ENCODE peak calls at places on chromosomes 11 and 22, in six cellular contexts. One of them, this sample, is unnamed.

GRCh38 chr22:30027791-30028190 is 52.5 kb upstream of the HORMAD2 start:
- DNase-seq in pancreas: no peak
- DNase-seq in fibroblast of lung: no peak
- DNase-seq in A673: no peak
- DNase-seq in fibroblast of pulmonary artery: no peak
- DNase-seq in brain microvascular endothelial cell: no peak
- DNase-seq in this sample: no peak

GRCh38 chr22:31272522-31273446 is 19.5 kb downstream of the PIK3IP1 start:
- DNase-seq in pancreas: no peak
- DNase-seq in brain microvascular endothelial cell: peak; percentile 50
- DNase-seq in fibroblast of pulmonary artery: peak; percentile 82
- DNase-seq in A673: peak; percentile 74
- DNase-seq in fibroblast of lung: peak; percentile 70
- DNase-seq in this sample: peak; percentile 73

GRCh38 chr11:67270256-67271211 is 4.3 kb downstream of the GRK2 start:
- DNase-seq in brain microvascular endothelial cell: no peak
- DNase-seq in fibroblast of lung: no peak
- DNase-seq in fibroblast of pulmonary artery: peak; percentile 39
- DNase-seq in A673: peak; percentile 93
- DNase-seq in pancreas: no peak
- DNase-seq in this sample: no peak

GRCh38 chr22:38310518-38311330 is 6.5 kb downstream of the CSNK1E start:
- DNase-seq in fibroblast of lung: no peak
- DNase-seq in fibroblast of pulmonary artery: no peak
- DNase-seq in A673: no peak
- DNase-seq in pancreas: no peak
- DNase-seq in brain microvascular endothelial cell: no peak
- DNase-seq in this sample: no peak

GRCh38 chr11:106474274-106474673 is 396.8 kb downstream of the AASDHPPT start:
- DNase-seq in brain microvascular endothelial cell: no peak
- DNase-seq in fibroblast of lung: no peak
- DNase-seq in pancreas: no peak
- DNase-seq in fibroblast of pulmonary artery: no peak
- DNase-seq in A673: no peak
- DNase-seq in this sample: no peak

GRCh38 chr11:75199412-75199955 is 41.1 kb upstream of the TPBGL start:
- DNase-seq in brain microvascular endothelial cell: no peak
- DNase-seq in fibroblast of lung: no peak
- DNase-seq in fibroblast of pulmonary artery: no peak
- DNase-seq in A673: no peak
- DNase-seq in pancreas: no peak
- DNase-seq in this sample: no peak

GRCh38 chr11:110003426-110003825 is 89.8 kb upstream of the ZC3H12C start:
- DNase-seq in fibroblast of pulmonary artery: no peak
- DNase-seq in A673: no peak
- DNase-seq in pancreas: no peak
- DNase-seq in brain microvascular endothelial cell: no peak
- DNase-seq in fibroblast of lung: no peak
- DNase-seq in this sample: no peak

GRCh38 chr22:43993072-43993760 is 30.9 kb upstream of the PARVB start:
- DNase-seq in A673: peak; percentile 72
- DNase-seq in fibroblast of pulmonary artery: peak; percentile 74
- DNase-seq in pancreas: peak; percentile 56
- DNase-seq in fibroblast of lung: peak; percentile 75
- DNase-seq in brain microvascular endothelial cell: peak; percentile 26
- DNase-seq in this sample: peak; percentile 88

GRCh38 chr11:129998107-129998506 is 4.5 kb downstream of the PRDM10 start:
- DNase-seq in A673: no peak
- DNase-seq in pancreas: no peak
- DNase-seq in fibroblast of pulmonary artery: no peak
- DNase-seq in brain microvascular endothelial cell: no peak
- DNase-seq in fibroblast of lung: no peak
- DNase-seq in this sample: no peak

GRCh38 chr22:30027169-30027568 is 53.1 kb upstream of the HORMAD2 start:
- DNase-seq in A673: no peak
- DNase-seq in brain microvascular endothelial cell: no peak
- DNase-seq in fibroblast of pulmonary artery: no peak
- DNase-seq in pancreas: no peak
- DNase-seq in fibroblast of lung: no peak
- DNase-seq in this sample: no peak

GRCh38 chr11:122207921-122208764 is 92.1 kb upstream of the BLID start:
- DNase-seq in A673: no peak
- DNase-seq in fibroblast of pulmonary artery: peak; percentile 45
- DNase-seq in pancreas: no peak
- DNase-seq in fibroblast of lung: peak; percentile 85
- DNase-seq in brain microvascular endothelial cell: peak; percentile 50
- DNase-seq in this sample: no peak

GRCh38 chr22:43482310-43482625 is 70.5 kb downstream of the MPPED1 start:
- DNase-seq in pancreas: no peak
- DNase-seq in fibroblast of lung: no peak
- DNase-seq in brain microvascular endothelial cell: no peak
- DNase-seq in fibroblast of pulmonary artery: no peak
- DNase-seq in A673: no peak
- DNase-seq in this sample: no peak

GRCh38 chr22:17138451-17139042 is 17.4 kb upstream of the TMEM121B start:
- DNase-seq in fibroblast of lung: no peak
- DNase-seq in pancreas: no peak
- DNase-seq in A673: no peak
- DNase-seq in brain microvascular endothelial cell: no peak
- DNase-seq in fibroblast of pulmonary artery: no peak
- DNase-seq in this sample: no peak

GRCh38 chr11:10418259-10418949 is 36.7 kb upstream of the AMPD3 start:
- DNase-seq in A673: no peak
- DNase-seq in brain microvascular endothelial cell: no peak
- DNase-seq in fibroblast of lung: peak; percentile 48
- DNase-seq in fibroblast of pulmonary artery: peak; percentile 56
- DNase-seq in pancreas: no peak
- DNase-seq in this sample: no peak

GRCh38 chr22:33785283-33785991 is 134.8 kb downstream of the LARGE1 start:
- DNase-seq in brain microvascular endothelial cell: peak; percentile 66
- DNase-seq in A673: no peak
- DNase-seq in fibroblast of lung: peak; percentile 46
- DNase-seq in pancreas: no peak
- DNase-seq in fibroblast of pulmonary artery: peak; percentile 61
- DNase-seq in this sample: no peak

GRCh38 chr11:32466279-32466915 is 31.1 kb upstream of the WT1 start:
- DNase-seq in brain microvascular endothelial cell: no peak
- DNase-seq in A673: no peak
- DNase-seq in fibroblast of lung: no peak
- DNase-seq in fibroblast of pulmonary artery: peak; percentile 68
- DNase-seq in pancreas: no peak
- DNase-seq in this sample: no peak

GRCh38 chr11:131408011-131408640 is 37.7 kb downstream of the NTM start:
- DNase-seq in fibroblast of lung: peak; percentile 18
- DNase-seq in pancreas: no peak
- DNase-seq in fibroblast of pulmonary artery: peak; percentile 10
- DNase-seq in A673: peak; percentile 51
- DNase-seq in brain microvascular endothelial cell: peak; percentile 36
- DNase-seq in this sample: peak; percentile 43

GRCh38 chr11:3166268-3167142 is 1.4 kb upstream of the OSBPL5 start:
- DNase-seq in A673: no peak
- DNase-seq in pancreas: peak; percentile 58
- DNase-seq in fibroblast of pulmonary artery: no peak
- DNase-seq in brain microvascular endothelial cell: no peak
- DNase-seq in fibroblast of lung: no peak
- DNase-seq in this sample: no peak

GRCh38 chr11:106098893-106099553 is 21.6 kb downstream of the AASDHPPT start:
- DNase-seq in brain microvascular endothelial cell: no peak
- DNase-seq in pancreas: no peak
- DNase-seq in fibroblast of pulmonary artery: no peak
- DNase-seq in A673: no peak
- DNase-seq in fibroblast of lung: no peak
- DNase-seq in this sample: no peak

GRCh38 chr22:22398530-22399327 is 109.8 kb downstream of the ZNF280B start:
- DNase-seq in brain microvascular endothelial cell: no peak
- DNase-seq in A673: no peak
- DNase-seq in fibroblast of pulmonary artery: no peak
- DNase-seq in pancreas: no peak
- DNase-seq in fibroblast of lung: no peak
- DNase-seq in this sample: no peak

GRCh38 chr22:25488244-25489020 is 76.0 kb upstream of the GRK3 start:
- DNase-seq in pancreas: peak; percentile 89
- DNase-seq in brain microvascular endothelial cell: peak; percentile 93
- DNase-seq in fibroblast of lung: peak; percentile 56
- DNase-seq in A673: peak; percentile 25
- DNase-seq in fibroblast of pulmonary artery: peak; percentile 78
- DNase-seq in this sample: no peak

GRCh38 chr22:37141476-37141875 is 8.2 kb downstream of the IL2RB start:
- DNase-seq in A673: no peak
- DNase-seq in fibroblast of pulmonary artery: no peak
- DNase-seq in fibroblast of lung: no peak
- DNase-seq in pancreas: no peak
- DNase-seq in brain microvascular endothelial cell: no peak
- DNase-seq in this sample: no peak

GRCh38 chr11:102849319-102849718 is 5.9 kb upstream of the MMP3 start:
- DNase-seq in brain microvascular endothelial cell: no peak
- DNase-seq in fibroblast of lung: peak; percentile 25
- DNase-seq in pancreas: no peak
- DNase-seq in fibroblast of pulmonary artery: peak; percentile 14
- DNase-seq in A673: no peak
- DNase-seq in this sample: no peak

GRCh38 chr22:33781396-33781795 is 138.9 kb downstream of the LARGE1 start:
- DNase-seq in pancreas: no peak
- DNase-seq in fibroblast of pulmonary artery: peak; percentile 30
- DNase-seq in A673: no peak
- DNase-seq in brain microvascular endothelial cell: peak; percentile 9
- DNase-seq in fibroblast of lung: peak; percentile 60
- DNase-seq in this sample: no peak

GRCh38 chr11:75597636-75598035 is 35.6 kb downstream of the SERPINH1 start:
- DNase-seq in pancreas: no peak
- DNase-seq in fibroblast of lung: no peak
- DNase-seq in A673: peak; percentile 61
- DNase-seq in fibroblast of pulmonary artery: peak; percentile 44
- DNase-seq in brain microvascular endothelial cell: peak; percentile 29
- DNase-seq in this sample: peak; percentile 66

GRCh38 chr11:58575377-58576020 is at the start of gene LPXN:
- DNase-seq in fibroblast of lung: no peak
- DNase-seq in fibroblast of pulmonary artery: peak; percentile 17
- DNase-seq in A673: no peak
- DNase-seq in brain microvascular endothelial cell: peak; percentile 40
- DNase-seq in pancreas: no peak
- DNase-seq in this sample: peak; percentile 17

GRCh38 chr11:25910090-25910489 is 421.8 kb upstream of the ANO3 start:
- DNase-seq in brain microvascular endothelial cell: no peak
- DNase-seq in fibroblast of lung: peak; percentile 17
- DNase-seq in A673: peak; percentile 31
- DNase-seq in pancreas: no peak
- DNase-seq in fibroblast of pulmonary artery: no peak
- DNase-seq in this sample: no peak

GRCh38 chr22:32584650-32585049 is 110.0 kb downstream of the FBXO7 start:
- DNase-seq in pancreas: no peak
- DNase-seq in fibroblast of lung: peak; percentile 96
- DNase-seq in fibroblast of pulmonary artery: peak; percentile 18
- DNase-seq in brain microvascular endothelial cell: no peak
- DNase-seq in A673: no peak
- DNase-seq in this sample: no peak

DNA sequence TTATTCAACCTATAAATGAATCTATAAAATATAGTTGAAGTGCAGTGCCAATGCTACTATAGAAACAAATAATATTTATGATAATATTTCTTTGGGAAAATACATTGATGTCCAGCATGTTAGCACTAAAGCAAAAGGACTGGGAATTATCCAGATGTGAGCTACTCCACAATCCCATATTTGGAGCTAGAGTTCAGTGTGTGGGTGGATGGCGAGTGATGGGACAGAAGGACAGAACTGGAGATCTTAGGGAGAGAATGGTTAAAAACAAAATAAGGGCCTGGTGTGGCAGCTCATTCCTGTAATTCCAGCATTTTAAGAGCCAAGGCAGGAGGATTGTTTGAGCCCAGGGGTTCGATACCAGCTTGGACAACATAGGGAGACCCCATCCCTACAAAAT is 216.8 kb downstream of the TMEM135 start:
- DNase-seq in fibroblast of pulmonary artery: no peak
- DNase-seq in fibroblast of lung: no peak
- DNase-seq in brain microvascular endothelial cell: no peak
- DNase-seq in pancreas: no peak
- DNase-seq in A673: no peak
- DNase-seq in this sample: no peak
- TF ChIP-seq CTCF in fibroblast of pulmonary artery: no peak
- TF ChIP-seq CTCF in fibroblast of lung: no peak
- TF ChIP-seq CTCF in brain microvascular endothelial cell: no peak
- TF ChIP-seq CTCF in pancreas: no peak
- TF ChIP-seq CTCF in A673: no peak
- TF ChIP-seq CTCF in this sample: no peak

DNA sequence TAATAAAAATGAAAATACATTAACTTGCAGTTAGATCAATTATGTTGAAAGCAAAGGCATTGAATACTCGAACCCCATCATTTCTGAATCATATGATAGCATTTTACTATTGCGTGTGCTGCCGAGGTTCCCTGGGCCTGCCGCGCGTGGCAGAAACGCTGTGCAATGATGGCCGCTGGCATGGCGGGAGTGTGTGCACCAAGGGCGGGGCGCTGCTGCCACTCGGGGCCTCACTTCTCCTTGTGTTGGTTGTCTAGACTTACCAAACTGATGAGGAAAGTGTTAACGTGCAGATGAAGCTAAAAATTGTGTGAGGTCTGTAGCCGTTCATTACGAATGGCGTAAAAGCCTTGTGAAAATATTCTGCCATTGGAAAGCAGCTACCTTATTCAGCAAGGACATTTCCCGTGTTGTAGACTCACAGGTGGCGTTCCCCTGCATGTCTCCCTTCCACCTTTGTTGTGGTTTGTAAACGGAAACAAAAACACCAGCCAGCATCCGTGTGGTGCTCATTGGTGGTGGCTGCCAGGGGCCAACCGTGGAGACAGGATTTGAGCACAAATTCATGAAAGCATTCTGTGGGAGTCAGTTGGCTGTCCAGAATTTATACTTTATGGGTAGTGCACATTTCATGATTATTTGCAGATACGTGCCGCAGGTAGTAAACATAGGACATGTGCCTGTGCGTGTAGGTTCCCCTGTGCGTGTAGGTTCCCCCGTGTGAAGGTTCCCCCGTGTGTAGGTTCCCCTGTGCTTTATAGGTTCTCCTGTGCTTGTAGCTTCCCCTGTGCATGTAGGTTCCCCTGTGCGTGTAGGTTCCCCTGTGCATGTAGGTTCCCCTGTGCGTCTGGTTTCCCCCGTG is 5.9 kb upstream of the GRAMD4 start:
- DNase-seq in fibroblast of lung: no peak
- DNase-seq in fibroblast of pulmonary artery: no peak
- DNase-seq in brain microvascular endothelial cell: no peak
- DNase-seq in A673: no peak
- DNase-seq in pancreas: no peak
- DNase-seq in this sample: peak; percentile 62
- TF ChIP-seq CTCF in fibroblast of lung: no peak
- TF ChIP-seq CTCF in fibroblast of pulmonary artery: no peak
- TF ChIP-seq CTCF in brain microvascular endothelial cell: no peak
- TF ChIP-seq CTCF in A673: no peak
- TF ChIP-seq CTCF in pancreas: no peak
- TF ChIP-seq CTCF in this sample: no peak

GRCh38 chr11:16248248-16248647 is 108.1 kb downstream of the SOX6 start:
- DNase-seq in A673: no peak
- DNase-seq in fibroblast of lung: no peak
- DNase-seq in pancreas: no peak
- DNase-seq in fibroblast of pulmonary artery: no peak
- DNase-seq in brain microvascular endothelial cell: no peak
- DNase-seq in this sample: no peak

GRCh38 chr11:16252373-16252772 is 104.0 kb downstream of the SOX6 start:
- DNase-seq in fibroblast of lung: peak; percentile 2
- DNase-seq in pancreas: no peak
- DNase-seq in fibroblast of pulmonary artery: peak; percentile 13
- DNase-seq in A673: peak; percentile 46
- DNase-seq in brain microvascular endothelial cell: peak; percentile 4
- DNase-seq in this sample: no peak
- TF ChIP-seq CTCF in fibroblast of lung: peak; percentile 27
- TF ChIP-seq CTCF in pancreas: peak; percentile 8
- TF ChIP-seq CTCF in fibroblast of pulmonary artery: peak; percentile 20
- TF ChIP-seq CTCF in A673: peak; percentile 45
- TF ChIP-seq CTCF in brain microvascular endothelial cell: peak; percentile 58
- TF ChIP-seq CTCF in this sample: no peak

GRCh38 chr11:43503417-43503816 is 144.7 kb downstream of the TTC17 start:
- DNase-seq in fibroblast of pulmonary artery: peak; percentile 15
- DNase-seq in fibroblast of lung: no peak
- DNase-seq in brain microvascular endothelial cell: peak; percentile 19
- DNase-seq in pancreas: no peak
- DNase-seq in A673: no peak
- DNase-seq in this sample: no peak
- TF ChIP-seq CTCF in fibroblast of pulmonary artery: peak; percentile 21
- TF ChIP-seq CTCF in fibroblast of lung: no peak
- TF ChIP-seq CTCF in brain microvascular endothelial cell: peak; percentile 32
- TF ChIP-seq CTCF in pancreas: no peak
- TF ChIP-seq CTCF in A673: peak; percentile 61
- TF ChIP-seq CTCF in this sample: no peak